ENCODE peak calls at places on chromosomes 16 and 17, in four cellular contexts. N, Y, H and I are unnamed samples. For H4K20me1, the result is how much of the 10 kb centered on the place peaks cover.

GRCh38 chr17:4566785-4567184 is 6.4 kb upstream of the GGT6 start:
- DNase-seq in Y (peak), N (peak), H (peak), I (peak)

GRCh38 chr16:58196898-58197313 is 1.0 kb downstream of the CSNK2A2 start:
- DNase-seq in H (no peak), N (no peak), Y (peak), I (no peak)

GRCh38 chr17:50627782-50628601 is 6.7 kb upstream of the ABCC3 start:
- DNase-seq in Y (no peak), H (peak), N (no peak), I (peak)

GRCh38 chr16:78609542-78610253 is 510.2 kb downstream of the WWOX start:
- DNase-seq in N (no peak), H (peak), Y (no peak), I (no peak)

GRCh38 chr16:57179429-57179828 is 6.4 kb downstream of the PSME3IP1 start:
- DNase-seq in N (no peak), Y (no peak), H (no peak), I (no peak)

GRCh38 chr16:67246081-67246944 is 968 bp downstream of the FHOD1 start:
- DNase-seq in Y (peak), N (peak), H (peak), I (peak)

GRCh38 chr17:54901230-54901847 is 687 bp downstream of the TOM1L1 start:
- DNase-seq in N (peak), H (peak), Y (peak), I (peak)

GRCh38 chr17:74528491-74529199 is 2.6 kb downstream of the CD300LB start:
- DNase-seq in H (no peak), N (no peak), Y (no peak), I (no peak)

GRCh38 chr17:46847204-46848191 is 3.9 kb upstream of the WNT9B start:
- DNase-seq in H (peak), N (no peak), Y (no peak), I (no peak)

GRCh38 chr17:74152591-74153455 is 50.7 kb upstream of the RPL38 start:
- DNase-seq in Y (no peak), H (no peak), N (no peak), I (no peak)

GRCh38 chr17:12395733-12396354 is 269.8 kb upstream of the MYOCD start:
- DNase-seq in H (peak), Y (no peak), N (peak), I (peak)

GRCh38 chr16:56609463-56609921 is 1.1 kb downstream of the MT2A start:
- DNase-seq in H (peak), N (peak), Y (peak), I (peak)

GRCh38 chr16:84585886-84586285 is 32.0 kb downstream of the COTL1 start:
- DNase-seq in H (no peak), Y (no peak), N (peak), I (no peak)

GRCh38 chr17:17027442-17028058 is 14.7 kb upstream of the MPRIP start:
- DNase-seq in Y (no peak), H (no peak), N (no peak), I (peak)

DNA sequence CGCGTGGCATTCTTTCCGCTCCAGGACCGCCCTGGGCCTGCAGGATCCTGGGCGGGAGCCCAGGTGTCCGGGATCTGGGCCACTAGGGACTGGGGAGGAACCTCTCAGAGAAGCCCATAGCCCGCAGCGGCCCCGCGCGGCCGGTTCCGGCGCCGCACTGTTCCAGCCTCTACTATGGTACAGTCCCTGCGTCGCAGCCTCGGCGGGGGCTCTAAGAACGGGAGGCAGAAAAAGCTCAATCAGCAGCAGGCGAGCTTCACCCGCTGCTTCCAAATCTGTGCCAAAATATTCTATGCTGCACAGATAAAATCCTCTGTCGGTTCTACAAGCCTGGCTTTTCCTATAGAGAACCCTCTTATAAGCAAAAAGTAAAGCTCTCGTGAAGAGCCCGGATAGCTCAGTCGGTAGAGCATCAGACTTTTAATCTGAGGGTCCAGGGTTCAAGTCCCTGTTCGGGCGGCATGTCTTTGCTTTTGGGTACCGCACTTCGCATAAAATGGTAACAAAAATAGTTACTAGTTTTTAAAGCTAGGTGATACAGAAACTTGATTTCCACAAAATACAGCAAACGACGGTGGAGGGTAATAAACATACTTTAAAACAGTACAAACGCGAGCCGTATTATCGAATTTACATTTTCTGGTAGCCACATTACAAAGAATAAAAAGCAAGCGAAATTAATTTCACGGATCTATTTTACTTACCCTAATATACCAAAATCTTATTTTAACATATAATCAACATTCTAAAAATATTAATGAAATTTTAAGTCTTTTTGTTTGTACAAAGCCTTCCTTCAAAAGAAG is 658 bp upstream of the ALOXE3 start:
- DNase-seq in Y (peak), N (peak), H (peak), I (peak)
- H4K20me1 ChIP-seq in Y (under half), N (under half), H (under half), I (under half)

GRCh38 chr16:32116080-32116479 is 137.0 kb upstream of the TP53TG3D start:
- DNase-seq in H (no peak), Y (no peak), N (no peak), I (no peak)
- H4K20me1 ChIP-seq in H (under half), Y (under half), N (under half), I (under half)

GRCh38 chr16:72925631-72925979 is 122.3 kb downstream of the ZFHX3 start:
- DNase-seq in Y (no peak), H (no peak), N (no peak), I (no peak)

GRCh38 chr16:72926671-72927070 is 121.3 kb downstream of the ZFHX3 start:
- DNase-seq in H (no peak), Y (no peak), N (no peak), I (no peak)

GRCh38 chr16:72927199-72928088 is 120.5 kb downstream of the ZFHX3 start:
- DNase-seq in Y (peak), N (no peak), H (peak), I (peak)

GRCh38 chr16:72924918-72925630 is 122.9 kb downstream of the ZFHX3 start:
- DNase-seq in H (peak), N (no peak), Y (no peak), I (peak)

GRCh38 chr16:72928089-72928981 is 119.6 kb downstream of the ZFHX3 start:
- DNase-seq in N (no peak), H (no peak), Y (no peak), I (peak)
- H4K20me1 ChIP-seq in N (under half), H (under half), Y (half or more), I (under half)

DNA sequence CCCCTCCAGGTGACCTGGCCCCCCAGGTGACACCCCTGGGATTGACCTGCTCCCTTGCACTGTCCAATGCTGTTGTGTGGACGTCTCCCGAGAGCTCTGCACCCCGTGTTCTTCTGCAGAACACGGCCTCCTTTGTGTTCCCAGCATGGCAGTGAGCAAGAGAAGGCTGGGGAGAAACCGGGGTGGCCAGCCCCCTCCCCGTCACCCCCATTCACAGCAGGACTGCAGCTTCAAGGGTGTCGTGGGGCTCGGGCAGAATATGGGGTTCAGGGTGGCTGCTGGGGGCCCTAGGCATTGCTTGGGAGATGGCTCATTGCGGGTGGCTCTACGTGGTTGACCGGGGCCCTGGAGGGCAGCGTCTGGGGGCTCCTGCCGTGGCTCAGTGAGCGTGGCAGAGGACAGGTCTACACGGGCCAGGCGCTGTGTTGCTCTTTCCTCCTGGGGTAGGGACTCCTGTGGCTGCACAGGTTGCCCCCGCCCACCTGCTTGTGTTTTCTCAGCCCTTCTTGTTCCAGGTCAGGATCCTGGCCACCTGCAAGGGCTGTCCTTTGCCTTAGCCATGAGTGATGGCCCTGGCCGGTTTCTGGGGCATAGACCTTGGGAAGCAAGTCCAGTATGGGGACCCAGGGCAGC is 12.5 kb downstream of the GSE1 start:
- DNase-seq in N (no peak), Y (no peak), H (no peak), I (no peak)
- H4K20me1 ChIP-seq in N (under half), Y (half or more), H (half or more), I (under half)

GRCh38 chr16:26204138-26204537 is 512.4 kb downstream of the HS3ST4 start:
- DNase-seq in H (no peak), N (no peak), Y (no peak), I (no peak)
- H4K20me1 ChIP-seq in H (under half), N (under half), Y (under half), I (under half)

GRCh38 chr16:54921229-54921824 is 9.3 kb upstream of the IRX5 start:
- DNase-seq in N (no peak), H (no peak), Y (no peak), I (no peak)
- H4K20me1 ChIP-seq in N (under half), H (under half), Y (under half), I (under half)

GRCh38 chr17:39096435-39097158 is 54.8 kb downstream of the PLXDC1 start:
- DNase-seq in Y (no peak), H (no peak), N (no peak), I (no peak)
- H4K20me1 ChIP-seq in Y (under half), H (under half), N (under half), I (under half)

DNA sequence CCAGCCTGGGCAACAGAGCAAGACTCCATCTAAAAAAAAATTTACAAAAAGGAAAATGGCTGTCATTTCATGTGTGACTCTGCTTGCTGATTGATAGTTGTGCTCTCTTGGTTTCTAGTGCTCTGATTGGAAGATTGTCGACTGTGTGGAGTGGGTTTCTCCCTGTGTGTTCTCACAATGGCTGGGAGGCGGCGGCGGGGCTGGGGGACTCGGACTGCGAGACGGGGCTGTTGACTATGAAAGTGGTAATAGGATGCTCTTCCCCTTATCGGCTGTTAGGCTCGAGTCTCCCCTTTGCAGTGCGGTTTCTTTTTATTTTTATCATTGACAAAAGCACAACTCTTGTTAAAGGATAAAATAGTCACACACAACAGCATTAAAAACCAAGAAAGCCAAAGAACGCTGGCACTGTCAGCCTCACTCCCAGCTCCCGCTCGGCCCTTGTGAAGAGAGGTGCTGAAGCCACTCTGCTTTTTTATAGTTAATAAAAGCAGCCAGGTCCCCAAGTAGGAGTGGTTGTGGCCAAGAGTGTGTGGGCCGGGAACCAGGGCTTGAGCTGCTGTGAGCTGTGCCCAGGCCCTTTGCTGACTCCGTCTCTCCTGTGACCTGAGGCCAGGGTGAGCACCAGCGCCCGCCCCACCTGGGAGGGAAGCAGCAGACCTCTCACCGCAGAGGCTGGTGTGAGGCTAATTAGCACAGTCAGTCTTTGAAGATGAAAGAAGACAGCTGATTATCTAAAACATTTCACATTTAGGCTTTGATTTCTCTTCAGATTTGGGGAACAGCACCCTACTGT is 36.5 kb downstream of the TBCD start:
- DNase-seq in N (no peak), H (no peak), Y (no peak), I (no peak)
- H4K20me1 ChIP-seq in N (under half), H (under half), Y (under half), I (under half)

DNA sequence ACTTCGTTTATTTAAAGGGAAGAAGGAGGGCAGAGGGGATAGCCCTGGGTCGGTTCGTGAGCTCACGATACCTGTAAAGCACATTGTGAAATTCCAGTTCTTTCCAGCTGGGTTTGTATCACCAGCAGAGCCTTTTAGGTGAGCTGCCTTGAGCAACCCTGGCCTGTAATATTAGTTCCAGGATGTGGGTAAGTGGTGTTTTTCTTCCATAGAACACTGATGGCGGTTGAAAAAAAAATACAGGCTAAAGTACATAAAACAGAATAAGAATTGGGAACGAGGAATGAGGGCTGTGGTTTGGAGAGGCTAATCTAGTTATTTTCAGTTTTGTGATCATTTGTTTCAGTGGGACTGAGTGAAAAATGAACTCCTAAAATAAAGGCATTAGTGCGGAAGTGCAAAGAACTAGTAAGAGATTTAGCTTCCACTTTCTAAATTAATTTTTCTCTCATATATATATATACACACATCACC is 20.6 kb downstream of the HS3ST3B1 start:
- DNase-seq in H (peak), Y (no peak), N (no peak), I (no peak)
- H4K20me1 ChIP-seq in H (under half), Y (half or more), N (under half), I (under half)

GRCh38 chr16:72791786-72792185 is 256.1 kb downstream of the ZFHX3 start:
- DNase-seq in Y (no peak), H (no peak), N (no peak), I (no peak)

GRCh38 chr16:72794319-72794718 is 253.6 kb downstream of the ZFHX3 start:
- DNase-seq in N (no peak), Y (no peak), H (no peak), I (no peak)

GRCh38 chr16:72794986-72795385 is 252.9 kb downstream of the ZFHX3 start:
- DNase-seq in Y (no peak), H (no peak), N (no peak), I (no peak)

GRCh38 chr16:72793716-72794115 is 254.2 kb downstream of the ZFHX3 start:
- DNase-seq in H (no peak), Y (no peak), N (no peak), I (no peak)

GRCh38 chr16:72793017-72793416 is 254.9 kb downstream of the ZFHX3 start:
- DNase-seq in H (no peak), N (no peak), Y (no peak), I (no peak)
- H4K20me1 ChIP-seq in H (under half), N (under half), Y (under half), I (under half)